ENCODE peak calls at places on chromosomes 1 and 21, in six cellular contexts. X is HS-5, P is A549, L is EL, T is endothelial cell, V is AG20443. S is an unnamed sample.

GRCh38 chr1:95116666-95117206 is 419 bp upstream of the TLCD4 start:
- DNase-seq in V (peak), T (peak), L (peak), X (no peak), P (peak), S (peak)

GRCh38 chr1:200411406-200412257 is 1.8 kb upstream of the ZNF281 start:
- DNase-seq in V (no peak), L (no peak), X (no peak), P (no peak), T (peak), S (no peak)

GRCh38 chr1:67476906-67477305 is 46.7 kb upstream of the SERBP1 start:
- DNase-seq in T (no peak), X (no peak), L (no peak), P (no peak), V (no peak), S (no peak)

GRCh38 chr1:9825101-9826074 is 1.6 kb upstream of the CLSTN1 start:
- DNase-seq in T (no peak), P (peak), V (peak), L (peak), X (peak), S (peak)

GRCh38 chr1:161773791-161774190 is 7.7 kb downstream of the ATF6 start:
- DNase-seq in P (no peak), T (no peak), L (no peak), V (no peak), X (no peak), S (no peak)

GRCh38 chr1:39866767-39867166 is 16.5 kb downstream of the TRIT1 start:
- DNase-seq in T (no peak), V (peak), P (no peak), L (peak), X (peak), S (no peak)

GRCh38 chr1:59977075-59977410 is 50.5 kb upstream of the CYP2J2 start:
- DNase-seq in T (no peak), P (no peak), V (no peak), L (no peak), X (no peak), S (no peak)

GRCh38 chr21:37071561-37072238 is 1.2 kb downstream of the PIGP start:
- DNase-seq in V (peak), P (peak), X (no peak), L (peak), T (no peak), S (peak)

GRCh38 chr1:27152829-27153548 is 1.9 kb downstream of the SLC9A1 start:
- DNase-seq in V (no peak), L (no peak), T (no peak), P (no peak), X (no peak), S (no peak)

GRCh38 chr1:12204754-12205658 is 24.8 kb upstream of the VPS13D start:
- DNase-seq in T (no peak), P (no peak), L (no peak), V (no peak), X (no peak), S (no peak)

GRCh38 chr1:17606826-17607440 is 67.4 kb downstream of the ARHGEF10L start:
- DNase-seq in T (peak), V (peak), L (peak), P (peak), X (no peak), S (peak)

GRCh38 chr21:44653656-44654575 is 543 bp downstream of the KRTAP12-4 start:
- DNase-seq in L (no peak), P (no peak), V (no peak), X (no peak), T (no peak), S (no peak)

GRCh38 chr1:59541891-59542290 is 245.0 kb downstream of the FGGY start:
- DNase-seq in P (no peak), X (no peak), T (no peak), V (peak), L (no peak), S (no peak)

GRCh38 chr21:42388740-42389448 is 7.0 kb downstream of the TMPRSS3 start:
- DNase-seq in P (no peak), L (no peak), X (no peak), T (no peak), V (no peak), S (no peak)

GRCh38 chr1:11842154-11843041 is 5.2 kb downstream of the NPPA start:
- DNase-seq in X (no peak), V (no peak), L (peak), P (no peak), T (no peak), S (no peak)

GRCh38 chr1:112995890-112996289 is 39.9 kb upstream of the SLC16A1 start:
- DNase-seq in X (no peak), L (no peak), T (no peak), P (no peak), V (no peak), S (no peak)

GRCh38 chr1:22916469-22916817 is 56.2 kb downstream of the LACTBL1 start:
- DNase-seq in L (no peak), P (no peak), V (no peak), X (no peak), T (no peak), S (no peak)

GRCh38 chr1:40798366-40799310 is 15.1 kb downstream of the KCNQ4 start:
- DNase-seq in X (no peak), T (no peak), V (no peak), L (no peak), P (no peak), S (no peak)

GRCh38 chr1:219536038-219536437 is 76.9 kb downstream of the ZC3H11B start:
- DNase-seq in T (no peak), L (no peak), X (no peak), V (no peak), P (no peak), S (no peak)

GRCh38 chr1:155079487-155080249 is 1.0 kb downstream of the EFNA3 start:
- DNase-seq in L (no peak), X (no peak), T (no peak), V (no peak), P (no peak), S (peak)

GRCh38 chr1:198809247-198809646 is 170.4 kb downstream of the PTPRC start:
- DNase-seq in P (no peak), L (peak), T (no peak), X (no peak), V (peak), S (no peak)

GRCh38 chr1:234998174-234998741 is 130.4 kb downstream of the TOMM20 start:
- DNase-seq in V (peak), T (no peak), L (no peak), P (peak), X (no peak), S (no peak)

GRCh38 chr1:118104956-118105355 is 80.1 kb downstream of the SPAG17 start:
- DNase-seq in L (no peak), P (no peak), X (no peak), T (no peak), V (no peak), S (no peak)

GRCh38 chr1:172135923-172136610 is 284.4 kb upstream of the C1orf105 start:
- DNase-seq in L (peak), X (no peak), V (peak), T (no peak), P (no peak), S (no peak)